ENCODE peak calls at places on chromosomes 4 and X, in four cellular contexts. T is A549, U is glutamatergic neuron, X is kidney epithelial cell. H is an unnamed sample.

GRCh38 chr4:149264093-149264733 is 551.4 kb downstream of the IQCM start:
- DNase-seq in T (peak), U (peak), X (peak), H (no peak)

GRCh38 chrX:153981771-153982533 is 9.4 kb downstream of the TMEM187 start:
- DNase-seq in T (no peak), U (no peak), X (no peak), H (peak)

GRCh38 chrX:119880076-119880475 is 8.4 kb downstream of the NDUFA1 start:
- DNase-seq in T (no peak), U (no peak), X (no peak), H (no peak)

GRCh38 chrX:154603438-154604430 is 15.3 kb downstream of the CTAG1B start:
- DNase-seq in T (peak), U (no peak), X (peak), H (no peak)

GRCh38 chrX:7985568-7985967 is 58.4 kb upstream of the PNPLA4 start:
- DNase-seq in T (no peak), U (no peak), X (no peak), H (no peak)

GRCh38 chrX:39688576-39689373 is 409.0 kb downstream of the BCOR start:
- DNase-seq in T (peak), U (peak), X (no peak), H (no peak)

GRCh38 chr4:101346562-101347266 is 612 bp downstream of the PPP3CA start:
- DNase-seq in T (peak), U (peak), X (no peak), H (peak)

GRCh38 chr4:156347412-156348075 is 393.9 kb upstream of the CTSO start:
- DNase-seq in T (no peak), U (no peak), X (peak), H (no peak)

GRCh38 chr4:183830438-183830985 is 74.6 kb upstream of the STOX2 start:
- DNase-seq in T (no peak), U (no peak), X (no peak), H (peak)

GRCh38 chr4:83189631-83190136 is 75.2 kb upstream of the PLAC8 start:
- DNase-seq in T (peak), U (no peak), X (no peak), H (no peak)

GRCh38 chrX:72620550-72621145 is 48.0 kb upstream of the HDAC8 start:
- DNase-seq in T (peak), U (no peak), X (peak), H (no peak)

GRCh38 chr4:5888222-5888701 is 4.6 kb downstream of the CRMP1 start:
- DNase-seq in T (no peak), U (peak), X (no peak), H (no peak)

GRCh38 chr4:166637816-166638215 is 596.5 kb downstream of the SPOCK3 start:
- DNase-seq in T (no peak), U (no peak), X (no peak), H (no peak)

GRCh38 chr4:37604464-37604863 is 81.7 kb downstream of the RELL1 start:
- DNase-seq in T (no peak), U (no peak), X (no peak), H (no peak)

GRCh38 chr4:139014391-139015268 is 951 bp upstream of the NOCT start:
- DNase-seq in T (peak), U (no peak), X (peak), H (peak)

GRCh38 chr4:5660185-5660584 is 48.2 kb downstream of the EVC2 start:
- DNase-seq in T (no peak), U (no peak), X (no peak), H (no peak)

GRCh38 chr4:82104578-82104977 is 269.2 kb downstream of the HNRNPD start:
- DNase-seq in T (no peak), U (no peak), X (no peak), H (no peak)

GRCh38 chrX:67922950-67923349 is 379.1 kb downstream of the AR start:
- DNase-seq in T (no peak), U (no peak), X (no peak), H (peak)

GRCh38 chr4:151948351-151949016 is 187.7 kb upstream of the GATB start:
- DNase-seq in T (no peak), U (no peak), X (no peak), H (no peak)

GRCh38 chrX:143669395-143669794 is 33.5 kb upstream of the SLITRK4 start:
- DNase-seq in T (no peak), U (no peak), X (no peak), H (no peak)

DNA sequence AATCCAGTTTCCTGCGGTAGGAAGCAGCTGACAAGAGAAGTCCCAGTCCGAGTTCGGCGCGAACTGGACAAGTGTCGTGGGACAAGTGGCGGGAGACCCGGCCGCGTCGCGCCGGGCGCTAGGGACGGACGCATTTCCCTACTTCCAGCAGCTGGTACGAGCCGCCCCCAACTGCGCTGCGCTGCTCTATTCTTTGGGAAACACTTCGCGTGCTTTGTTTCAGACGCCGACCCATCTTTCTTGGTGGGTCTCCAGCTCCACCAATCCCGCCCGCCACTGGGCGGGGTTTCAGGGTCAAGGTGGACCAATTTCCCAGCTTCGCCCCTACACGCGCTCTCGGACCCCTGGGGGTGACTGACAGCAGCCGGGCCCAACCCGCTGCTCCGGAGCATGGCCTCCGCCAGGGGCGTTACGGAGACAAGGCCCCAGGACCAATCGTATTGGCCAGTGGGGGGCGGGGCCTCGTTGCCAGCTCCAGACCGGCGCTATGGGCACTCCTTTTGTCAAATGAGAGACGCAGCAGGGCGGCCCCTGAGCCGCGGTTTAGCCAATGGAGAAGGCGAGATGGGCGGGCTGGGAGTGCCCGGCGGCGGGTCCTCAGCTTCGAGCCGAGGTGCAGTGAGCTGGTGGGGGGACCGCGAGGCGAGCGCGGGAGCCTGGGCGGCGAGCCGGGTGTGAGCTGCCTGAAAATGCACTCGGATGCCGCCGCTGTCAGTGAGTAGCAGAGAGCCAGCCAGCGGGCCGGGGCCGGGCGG is at the start of gene DCUN1D4:
- DNase-seq in T (peak), U (peak), X (peak), H (peak)
- TF ChIP-seq CTCF in T (no peak), U (peak), X (peak), H (peak)

DNA sequence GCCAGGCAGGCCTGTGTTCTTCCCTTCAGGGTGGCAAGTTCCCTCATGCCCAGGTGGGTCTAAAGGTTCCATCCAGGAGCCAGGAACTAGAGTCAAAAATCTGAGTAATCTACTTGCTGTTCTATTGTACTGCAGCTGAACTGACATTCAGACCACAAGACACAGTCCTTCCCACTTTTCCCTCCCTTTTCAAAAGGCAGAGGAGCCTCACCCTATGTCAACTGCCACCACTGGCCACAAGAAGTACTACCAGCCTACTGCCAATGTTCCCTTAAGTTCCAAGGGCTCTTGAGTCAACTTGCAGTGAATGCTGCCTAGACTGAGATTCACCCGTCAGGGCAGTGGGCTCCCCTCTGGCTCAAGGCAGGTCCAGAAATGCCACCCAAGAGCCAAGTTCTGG is 133.5 kb downstream of the FAM47B start:
- DNase-seq in T (peak), U (no peak), X (no peak), H (no peak)
- TF ChIP-seq CTCF in T (no peak), U (no peak), X (no peak), H (no peak)

GRCh38 chr4:169941141-169941540 is 85.1 kb downstream of the MFAP3L start:
- DNase-seq in T (no peak), U (no peak), X (no peak), H (no peak)

GRCh38 chr4:169945636-169946035 is 80.6 kb downstream of the MFAP3L start:
- DNase-seq in T (no peak), U (no peak), X (no peak), H (no peak)

GRCh38 chr4:169934794-169935400 is 91.3 kb downstream of the MFAP3L start:
- DNase-seq in T (no peak), U (no peak), X (no peak), H (no peak)

DNA sequence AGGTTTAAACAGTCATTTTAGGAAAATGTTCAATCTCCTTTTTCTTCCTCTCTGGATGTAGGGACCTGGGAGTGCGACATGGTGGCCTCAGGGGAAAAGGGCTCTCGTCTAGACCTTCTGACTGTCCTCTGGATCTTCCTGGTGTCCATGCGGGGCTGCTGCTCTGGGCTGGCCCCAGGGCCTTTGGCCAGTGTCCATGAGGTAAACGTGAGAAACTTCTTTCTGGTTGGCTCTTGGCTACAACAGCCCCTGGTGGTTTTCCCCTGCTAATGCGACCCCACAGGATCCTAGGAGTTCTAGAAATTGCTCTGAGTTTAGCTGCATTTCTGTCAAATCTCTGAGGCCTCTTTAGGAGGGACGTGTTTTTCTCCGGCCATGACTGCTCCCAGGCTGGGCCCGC is 85.7 kb downstream of the MFAP3L start:
- DNase-seq in T (no peak), U (peak), X (no peak), H (no peak)
- TF ChIP-seq CTCF in T (no peak), U (peak), X (peak), H (no peak)

DNA sequence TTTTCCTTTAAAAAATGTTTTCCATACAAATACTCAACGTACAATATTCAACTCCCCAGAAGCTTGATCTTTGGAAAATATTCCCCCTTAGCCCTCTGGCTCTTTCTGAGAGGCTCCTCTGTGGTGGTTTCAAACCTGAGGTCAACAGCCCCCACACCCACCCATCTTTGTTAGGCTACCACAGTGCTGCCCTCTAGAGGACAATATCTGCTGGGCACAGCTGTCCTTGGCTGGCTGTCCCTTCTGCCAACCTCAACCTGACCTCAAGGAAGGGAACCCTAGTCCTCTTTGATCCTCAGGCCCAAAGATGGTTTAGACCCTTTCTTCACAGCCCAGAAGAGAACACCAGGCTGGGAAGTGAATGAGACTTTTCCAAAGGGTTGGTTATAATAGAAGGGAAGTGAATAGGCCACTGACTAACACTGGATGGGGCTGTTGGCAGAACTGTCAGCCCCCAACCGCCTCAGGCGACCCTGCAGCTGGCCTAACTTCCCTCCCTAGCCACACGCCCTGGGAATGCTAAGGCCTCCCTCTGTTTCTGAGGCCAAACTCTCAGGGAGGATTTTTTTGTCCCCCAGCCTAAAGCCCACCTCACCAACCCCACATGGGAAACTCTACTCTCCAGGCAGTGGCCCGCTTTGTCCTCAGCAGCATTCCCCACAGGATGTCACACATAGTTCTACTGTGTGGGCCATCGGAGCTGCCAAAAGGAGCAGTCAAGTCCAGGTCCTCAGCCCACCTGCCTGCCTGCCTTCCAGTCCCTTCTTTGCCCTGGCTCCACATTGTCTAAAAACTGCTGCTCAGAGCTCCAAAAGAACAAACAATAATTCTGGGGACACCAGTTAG is 34.3 kb downstream of the NYX start:
- DNase-seq in T (peak), U (no peak), X (no peak), H (no peak)
- TF ChIP-seq CTCF in T (peak), U (no peak), X (peak), H (peak)

GRCh38 chr4:105714932-105715331 is 6.3 kb downstream of the GSTCD start:
- DNase-seq in T (no peak), U (no peak), X (no peak), H (no peak)

GRCh38 chr4:105714071-105714521 is 5.5 kb downstream of the GSTCD start:
- DNase-seq in T (no peak), U (no peak), X (no peak), H (no peak)

GRCh38 chr4:105719214-105719613 is 10.6 kb downstream of the GSTCD start:
- DNase-seq in T (no peak), U (no peak), X (no peak), H (no peak)

GRCh38 chr4:105712766-105713165 is 4.2 kb downstream of the GSTCD start:
- DNase-seq in T (no peak), U (no peak), X (no peak), H (no peak)

DNA sequence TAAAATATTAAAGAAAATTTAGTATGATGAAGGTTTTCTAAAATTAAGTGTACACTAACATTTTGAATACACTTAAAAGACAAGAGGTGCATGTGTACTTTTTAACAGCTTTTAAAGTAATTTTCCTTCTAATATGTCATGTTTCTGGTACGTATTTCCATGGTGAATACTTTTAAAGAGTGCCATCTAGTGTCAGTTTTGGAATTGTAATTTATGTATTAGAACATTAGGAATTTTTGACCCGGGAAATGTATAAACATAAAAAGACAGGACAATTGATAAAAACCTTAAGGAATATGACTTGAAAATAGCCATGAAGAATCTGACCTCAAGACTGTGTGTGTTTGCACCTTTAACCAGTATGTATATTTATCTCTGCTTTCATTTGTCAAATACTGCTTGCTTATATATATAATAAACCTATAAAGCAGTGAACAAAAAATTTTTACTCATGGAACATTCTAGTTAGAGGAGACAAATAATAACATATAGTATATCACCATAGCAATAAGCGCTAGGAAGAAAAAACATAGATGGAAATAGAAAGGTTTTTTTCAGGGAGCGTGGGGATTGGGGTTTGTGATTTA is 7.2 kb downstream of the GSTCD start:
- DNase-seq in T (peak), U (no peak), X (no peak), H (no peak)
- TF ChIP-seq CTCF in T (peak), U (peak), X (peak), H (peak)

H was measured in CD14-positive monocyte.